ENCODE peak calls at places on chromosomes 13 and 19, in six cellular contexts. W is IMR-90, A is neuronal stem cell, F is H9, Y is H1, G is mesenchymal stem cell. V is an unnamed sample.

GRCh38 chr13:95111608-95112007 is 189.6 kb downstream of the ABCC4 start:
- DNase-seq in A (no peak), F (no peak), Y (no peak), G (no peak), W (no peak), V (no peak)

GRCh38 chr19:18768997-18769891 is 21.9 kb downstream of the COMP start:
- DNase-seq in A (no peak), W (no peak), Y (no peak), F (no peak), G (no peak), V (no peak)

GRCh38 chr19:35153701-35154534 is 617 bp upstream of the FXYD5 start:
- DNase-seq in Y (peak), F (peak), G (peak), A (no peak), W (no peak), V (no peak)

GRCh38 chr19:3506384-3507340 is 551 bp downstream of the FZR1 start:
- DNase-seq in A (no peak), G (peak), F (no peak), Y (no peak), W (no peak), V (peak)

GRCh38 chr13:91882918-91883317 is 484.5 kb downstream of the GPC5 start:
- DNase-seq in A (no peak), F (no peak), Y (no peak), W (no peak), G (no peak), V (no peak)

GRCh38 chr13:30618186-30618937 is 642 bp downstream of the USPL1 start:
- DNase-seq in W (no peak), F (no peak), A (peak), G (peak), Y (no peak), V (peak)

GRCh38 chr19:16614941-16615340 is 13.1 kb downstream of the MED26 start:
- DNase-seq in G (no peak), A (no peak), W (no peak), Y (no peak), F (no peak), V (peak)

GRCh38 chr13:33639640-33640080 is 178.3 kb upstream of the RFC3 start:
- DNase-seq in F (no peak), G (no peak), Y (no peak), W (no peak), A (no peak), V (peak)

GRCh38 chr19:31613683-31614219 is 264.5 kb upstream of the TSHZ3 start:
- DNase-seq in Y (no peak), F (no peak), W (no peak), G (no peak), A (no peak), V (no peak)

GRCh38 chr19:934865-935422 is 9.1 kb downstream of the ARID3A start:
- DNase-seq in W (peak), A (no peak), Y (no peak), F (no peak), G (no peak), V (peak)

GRCh38 chr19:33388231-33388816 is 14.8 kb downstream of the CEBPG start:
- DNase-seq in Y (no peak), A (no peak), F (no peak), G (no peak), W (no peak), V (no peak)

GRCh38 chr13:87661471-87661870 is 9.7 kb upstream of the SLITRK5 start:
- DNase-seq in W (peak), F (no peak), G (peak), A (no peak), Y (no peak), V (no peak)

GRCh38 chr13:39688278-39688677 is 32.8 kb downstream of the COG6 start:
- DNase-seq in W (no peak), F (no peak), G (no peak), Y (no peak), A (no peak), V (no peak)

GRCh38 chr13:26344980-26345379 is 91.1 kb downstream of the CDK8 start:
- DNase-seq in A (no peak), Y (no peak), F (no peak), G (no peak), W (peak), V (no peak)

GRCh38 chr19:38849147-38849745 is 540 bp downstream of the HNRNPL start:
- DNase-seq in W (peak), F (peak), A (peak), Y (peak), G (peak), V (peak)
- H2AK5ac ChIP-seq in W (peak), F (no peak), A (peak), Y (peak), G (no peak), V (peak)

DNA sequence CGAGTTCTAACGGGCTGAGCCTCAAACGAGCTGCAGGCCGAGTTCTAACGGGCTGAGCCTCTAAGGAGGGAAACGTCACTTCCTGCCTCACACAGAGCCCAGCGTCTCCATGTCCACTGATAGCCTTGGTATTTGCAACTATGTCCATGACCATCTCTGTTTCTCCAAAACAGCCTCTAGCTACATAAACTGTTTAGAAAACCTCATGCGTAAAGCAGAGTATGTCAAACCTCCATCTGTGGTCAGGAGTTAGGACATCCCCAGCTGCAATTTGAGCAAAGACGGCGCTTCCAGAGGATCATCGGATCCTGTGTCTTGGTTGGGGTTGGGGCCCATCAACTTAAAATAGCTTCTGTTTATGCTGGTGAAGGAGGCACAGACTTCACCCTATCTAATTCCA is 20.8 kb downstream of the RASA3 start:
- DNase-seq in G (peak), W (peak), F (no peak), A (no peak), Y (no peak), V (no peak)
- H2AK5ac ChIP-seq in G (peak), W (peak), F (no peak), A (no peak), Y (peak), V (no peak)

GRCh38 chr19:58543826-58544590 is at the start of gene TRIM28:
- DNase-seq in G (peak), Y (peak), F (peak), A (peak), W (peak), V (peak)
- H2AK5ac ChIP-seq in G (no peak), Y (no peak), F (no peak), A (peak), W (peak), V (peak)

DNA sequence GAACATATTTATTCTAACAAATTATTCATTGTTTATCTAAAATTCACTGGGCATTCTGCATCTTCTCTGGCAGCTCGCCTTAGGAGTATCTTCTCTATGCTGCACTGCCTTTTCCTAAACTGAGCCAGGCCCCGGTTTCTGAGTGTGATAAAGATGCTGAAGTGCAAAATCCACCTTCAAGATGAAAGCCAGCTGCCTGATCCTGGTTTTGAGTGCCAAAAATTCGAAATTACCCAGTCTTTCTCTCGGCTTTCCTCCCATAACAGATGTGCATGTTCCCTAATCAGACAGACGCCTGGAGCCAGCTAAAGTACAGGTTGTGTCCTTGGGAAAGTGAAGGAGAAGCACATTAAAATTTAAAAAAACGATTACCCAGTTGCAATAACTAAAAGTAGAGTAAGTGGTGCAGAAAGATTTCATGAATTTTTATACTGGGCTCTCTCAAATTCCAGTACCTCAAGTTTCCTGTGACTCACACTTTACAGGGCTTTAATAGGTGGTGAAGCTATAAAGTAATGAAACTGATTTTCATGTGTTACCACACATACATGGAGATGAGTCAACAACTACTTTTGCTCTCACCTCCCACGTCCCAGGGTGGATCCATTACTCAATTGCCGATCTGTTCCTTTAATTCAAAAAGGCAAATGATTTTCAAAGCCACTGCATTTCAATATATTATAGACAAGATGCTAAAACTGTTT is 65.0 kb upstream of the GTF2F2 start:
- DNase-seq in Y (no peak), F (no peak), A (no peak), G (peak), W (peak), V (no peak)
- H2AK5ac ChIP-seq in Y (no peak), F (no peak), A (no peak), G (no peak), W (peak), V (no peak)

GRCh38 chr13:108755084-108755483 is 125.7 kb downstream of the MYO16 start:
- DNase-seq in Y (no peak), W (no peak), F (no peak), A (no peak), G (peak), V (no peak)

DNA sequence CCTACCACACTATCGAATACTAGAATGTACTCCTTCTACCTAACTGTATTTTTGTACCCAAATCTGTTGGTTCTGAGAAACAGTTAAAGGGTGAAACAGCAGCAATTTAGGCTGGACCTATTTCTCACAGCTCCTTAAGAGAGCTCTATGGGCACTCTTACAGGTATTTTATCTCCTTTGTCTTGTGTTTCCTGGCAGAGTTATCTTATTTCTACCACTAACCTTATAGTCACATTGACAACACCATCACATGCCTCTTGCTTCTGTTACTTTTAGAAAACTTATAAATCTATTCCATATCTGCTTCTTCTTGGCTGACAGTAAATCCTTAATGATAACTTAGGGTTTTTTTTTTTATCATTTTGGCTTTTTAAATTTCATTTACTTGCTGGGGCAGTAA is 130.7 kb downstream of the MYO16 start:
- DNase-seq in F (no peak), W (no peak), Y (no peak), A (no peak), G (no peak), V (no peak)
- H2AK5ac ChIP-seq in F (no peak), W (no peak), Y (no peak), A (no peak), G (no peak), V (no peak)

DNA sequence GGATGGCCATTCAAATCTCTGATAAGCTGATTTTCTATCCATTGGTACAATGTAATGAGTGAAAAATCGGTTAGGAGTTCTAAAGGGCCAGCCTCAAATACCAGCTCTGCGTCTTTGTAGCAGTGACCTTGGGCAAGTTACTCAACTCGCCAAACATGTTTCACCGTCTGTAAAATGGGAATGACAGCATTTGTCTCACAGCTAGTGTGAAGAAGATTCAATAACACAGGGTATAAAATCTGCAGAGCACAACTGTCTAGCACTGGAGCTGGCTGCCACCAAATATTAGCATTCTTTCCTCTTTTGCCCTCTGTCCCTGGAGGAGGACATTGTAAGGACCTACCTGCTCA is 22.1 kb upstream of the SERP2 start:
- DNase-seq in G (no peak), Y (no peak), W (no peak), F (no peak), A (no peak), V (peak)
- H2AK5ac ChIP-seq in G (no peak), Y (no peak), W (no peak), F (no peak), A (no peak), V (no peak)

DNA sequence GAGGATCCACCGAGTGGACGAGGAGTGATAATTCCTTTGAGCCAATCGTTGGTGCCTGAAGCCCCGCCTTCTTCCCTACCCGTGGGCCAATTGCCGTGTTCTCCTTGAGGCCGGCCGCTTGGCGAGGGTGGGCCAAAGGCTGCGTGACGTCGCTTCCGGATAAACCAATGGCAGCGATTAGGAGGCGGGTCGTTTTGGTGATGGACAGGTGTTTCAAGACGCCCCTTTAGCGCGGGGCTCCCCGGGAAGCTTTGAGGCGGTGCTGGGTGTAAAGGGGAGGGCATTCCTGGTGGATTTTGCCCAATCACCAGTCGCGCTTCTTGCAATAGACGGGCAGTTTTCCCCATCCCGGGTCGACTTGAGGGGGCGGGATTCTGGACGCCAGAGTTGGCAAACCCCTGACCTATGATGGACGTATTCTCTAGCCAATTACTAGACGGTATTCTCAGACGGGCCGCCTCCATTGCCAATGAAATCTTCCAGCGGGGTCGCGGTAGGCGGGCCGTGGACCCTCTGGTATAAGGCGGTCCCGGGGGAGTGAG is 310 bp upstream of the PRMT1 start:
- DNase-seq in F (peak), Y (peak), G (peak), A (peak), W (peak), V (peak)
- H2AK5ac ChIP-seq in F (no peak), Y (no peak), G (no peak), A (peak), W (no peak), V (no peak)